ENCODE peak calls at places on chromosomes 1 and 21, in eight cellular contexts. X is effector memory CD4-positive, alpha-beta T cell; B is fibroblast of the conjunctiva; G is GM12891; D is T-helper 2 cell; O is RCC 7860; N is cardiac septum; T is HEK293T. C is an unnamed sample.

GRCh38 chr21:15986277-15986676 is 256.5 kb downstream of the USP25 start:
- DNase-seq in G (no peak), D (no peak), O (peak), B (no peak), N (no peak), T (peak), X (no peak), C (no peak)

GRCh38 chr21:44508711-44509445 is 31.1 kb downstream of the KRTAP10-1 start:
- DNase-seq in N (no peak), T (no peak), O (no peak), G (no peak), D (no peak), X (no peak), B (no peak), C (no peak)

GRCh38 chr1:168454211-168454815 is 89.5 kb downstream of the XCL2 start:
- DNase-seq in O (peak), X (no peak), T (no peak), G (no peak), B (no peak), N (no peak), D (no peak), C (peak)

GRCh38 chr1:7334475-7335035 is 436.5 kb upstream of the VAMP3 start:
- DNase-seq in G (no peak), T (peak), B (no peak), D (no peak), X (no peak), O (no peak), N (no peak), C (peak)

GRCh38 chr1:95640746-95641145 is 406.7 kb downstream of the RWDD3 start:
- DNase-seq in O (no peak), X (no peak), D (no peak), N (no peak), B (no peak), G (no peak), T (no peak), C (peak)

GRCh38 chr21:43193651-43194302 is 25.0 kb downstream of the CRYAA start:
- DNase-seq in B (no peak), D (no peak), X (no peak), N (peak), T (no peak), O (peak), G (no peak), C (peak)

GRCh38 chr21:26117324-26117971 is 53.1 kb downstream of the APP start:
- DNase-seq in B (no peak), D (no peak), G (no peak), O (no peak), X (no peak), N (no peak), T (no peak), C (no peak)

GRCh38 chr1:155305881-155306391 is 2.7 kb upstream of the FDPS start:
- DNase-seq in B (no peak), O (no peak), D (no peak), T (no peak), X (no peak), N (no peak), G (no peak), C (no peak)

GRCh38 chr1:237901284-237901870 is 10.7 kb upstream of the ZP4 start:
- DNase-seq in D (no peak), G (peak), O (peak), T (peak), B (no peak), N (no peak), X (no peak), C (peak)

GRCh38 chr1:56073614-56074356 is 505.6 kb downstream of the PLPP3 start:
- DNase-seq in B (peak), X (no peak), D (no peak), O (no peak), N (no peak), T (no peak), G (no peak), C (no peak)

GRCh38 chr1:106268070-106268469 is 788.4 kb upstream of the PRMT6 start:
- DNase-seq in G (no peak), X (no peak), N (no peak), D (no peak), B (no peak), O (no peak), T (peak), C (peak)

C was measured in SJCRH30.